ENCODE peak calls at places on chromosomes 3 and 15, in nine cellular contexts. K, H, F, A, R, V, N, B and I are unnamed samples.

GRCh38 chr3:119310052-119310451 is 15.9 kb downstream of the ARHGAP31 start:
- DNase-seq in V (no peak), B (no peak), K (peak), N (peak), A (peak), H (peak), R (peak), F (no peak), I (no peak)

GRCh38 chr15:32134777-32135307 is 104.5 kb downstream of the CHRNA7 start:
- DNase-seq in F (no peak), A (no peak), H (no peak), V (no peak), B (no peak), R (no peak), N (no peak), K (no peak), I (no peak)

GRCh38 chr15:62306851-62307504 is 141.9 kb upstream of the C2CD4B start:
- DNase-seq in B (peak), V (peak), H (peak), A (no peak), K (peak), R (peak), N (peak), F (peak), I (no peak)

GRCh38 chr3:12340506-12340905 is 51.6 kb downstream of the PPARG start:
- DNase-seq in R (no peak), F (no peak), N (no peak), K (no peak), A (no peak), V (no peak), H (no peak), B (no peak), I (no peak)

GRCh38 chr15:81235781-81236507 is 39.3 kb downstream of the IL16 start:
- DNase-seq in K (no peak), N (peak), B (peak), R (peak), A (no peak), F (peak), V (no peak), H (peak), I (no peak)

GRCh38 chr15:77738441-77739437 is 106.0 kb upstream of the LINGO1 start:
- DNase-seq in K (peak), F (no peak), H (no peak), A (no peak), R (no peak), B (no peak), N (no peak), V (no peak), I (no peak)

GRCh38 chr3:123688241-123688747 is 103.4 kb upstream of the HACD2 start:
- DNase-seq in A (no peak), B (no peak), V (no peak), K (no peak), R (peak), F (peak), N (peak), H (peak), I (no peak)

GRCh38 chr15:62896380-62896866 is 146.1 kb upstream of the TPM1 start:
- DNase-seq in K (no peak), H (no peak), R (no peak), F (no peak), B (no peak), A (no peak), N (no peak), V (peak), I (no peak)

GRCh38 chr3:139588450-139588849 is 48.9 kb upstream of the RBP1 start:
- DNase-seq in N (no peak), B (no peak), R (no peak), A (no peak), F (no peak), K (peak), H (no peak), V (peak), I (no peak)

GRCh38 chr15:58407366-58407765 is 24.4 kb upstream of the LIPC start:
- DNase-seq in H (no peak), B (no peak), F (no peak), K (peak), N (no peak), V (no peak), A (no peak), R (no peak), I (no peak)

GRCh38 chr15:40367038-40367672 is 9.1 kb downstream of the DISP2 start:
- DNase-seq in K (no peak), H (no peak), B (no peak), R (no peak), N (no peak), F (no peak), A (no peak), V (no peak), I (no peak)

GRCh38 chr3:195102609-195103467 is 168.1 kb downstream of the XXYLT1 start:
- DNase-seq in F (peak), R (peak), K (no peak), B (no peak), A (no peak), H (peak), V (no peak), N (peak), I (no peak)

GRCh38 chr15:42919794-42920280 is 741 bp downstream of the TTBK2 start:
- DNase-seq in R (no peak), K (peak), H (peak), N (peak), F (peak), A (no peak), V (no peak), B (peak), I (peak)

GRCh38 chr15:67080900-67081431 is 15.6 kb downstream of the SMAD3 start:
- DNase-seq in A (no peak), V (no peak), F (peak), R (no peak), B (peak), K (no peak), N (peak), H (peak), I (peak)

GRCh38 chr3:22353126-22353525 is 602.1 kb upstream of the ZNF385D start:
- DNase-seq in A (no peak), N (no peak), F (no peak), H (no peak), K (no peak), B (no peak), V (no peak), R (no peak), I (no peak)

GRCh38 chr3:23161308-23161707 is 41.8 kb upstream of the UBE2E2 start:
- DNase-seq in H (no peak), V (no peak), A (no peak), F (no peak), K (no peak), R (no peak), N (no peak), B (no peak), I (no peak)

GRCh38 chr3:123244128-123244527 is 42.4 kb downstream of the SEC22A start:
- DNase-seq in N (no peak), B (peak), V (no peak), H (no peak), K (no peak), A (no peak), R (no peak), F (no peak), I (no peak)

GRCh38 chr3:72969766-72970165 is 26.8 kb upstream of the PPP4R2 start:
- DNase-seq in V (no peak), K (no peak), A (no peak), H (peak), F (no peak), N (no peak), R (no peak), B (no peak), I (no peak)

GRCh38 chr3:116051586-116051985 is 393.7 kb downstream of the LSAMP start:
- DNase-seq in K (no peak), R (no peak), B (no peak), V (no peak), F (no peak), A (no peak), H (no peak), N (no peak), I (no peak)

GRCh38 chr15:50128266-50128665 is 9.2 kb upstream of the ATP8B4 start:
- DNase-seq in R (no peak), A (peak), V (no peak), H (no peak), K (no peak), F (no peak), B (no peak), N (no peak), I (peak)

GRCh38 chr3:138124689-138125420 is 7.3 kb downstream of the A4GNT start:
- DNase-seq in F (no peak), V (no peak), H (peak), R (no peak), A (no peak), B (no peak), K (no peak), N (peak), I (no peak)

GRCh38 chr15:68305420-68305871 is 27.9 kb downstream of the FEM1B start:
- DNase-seq in F (no peak), V (no peak), A (no peak), H (no peak), R (no peak), B (no peak), K (no peak), N (no peak), I (no peak)

GRCh38 chr15:75620776-75621536 is 4.6 kb downstream of the SNUPN start:
- DNase-seq in A (peak), R (peak), B (peak), H (peak), V (no peak), N (peak), F (peak), K (no peak), I (no peak)

GRCh38 chr3:112519424-112520001 is 20.2 kb upstream of the BTLA start:
- DNase-seq in H (peak), A (no peak), N (peak), K (peak), V (peak), B (peak), R (peak), F (peak), I (no peak)

GRCh38 chr15:46091860-46092450 is 457.1 kb downstream of the SQOR start:
- DNase-seq in V (no peak), R (no peak), H (peak), N (peak), B (peak), F (peak), K (peak), A (no peak), I (no peak)

GRCh38 chr3:196398782-196399181 is 33.4 kb downstream of the UBXN7 start:
- DNase-seq in A (no peak), B (no peak), N (no peak), V (no peak), F (no peak), K (no peak), H (no peak), R (no peak), I (no peak)

GRCh38 chr3:43257850-43258249 is 28.5 kb upstream of the SNRK start:
- DNase-seq in A (no peak), H (no peak), K (no peak), R (no peak), B (no peak), V (no peak), N (no peak), F (no peak), I (no peak)

DNA sequence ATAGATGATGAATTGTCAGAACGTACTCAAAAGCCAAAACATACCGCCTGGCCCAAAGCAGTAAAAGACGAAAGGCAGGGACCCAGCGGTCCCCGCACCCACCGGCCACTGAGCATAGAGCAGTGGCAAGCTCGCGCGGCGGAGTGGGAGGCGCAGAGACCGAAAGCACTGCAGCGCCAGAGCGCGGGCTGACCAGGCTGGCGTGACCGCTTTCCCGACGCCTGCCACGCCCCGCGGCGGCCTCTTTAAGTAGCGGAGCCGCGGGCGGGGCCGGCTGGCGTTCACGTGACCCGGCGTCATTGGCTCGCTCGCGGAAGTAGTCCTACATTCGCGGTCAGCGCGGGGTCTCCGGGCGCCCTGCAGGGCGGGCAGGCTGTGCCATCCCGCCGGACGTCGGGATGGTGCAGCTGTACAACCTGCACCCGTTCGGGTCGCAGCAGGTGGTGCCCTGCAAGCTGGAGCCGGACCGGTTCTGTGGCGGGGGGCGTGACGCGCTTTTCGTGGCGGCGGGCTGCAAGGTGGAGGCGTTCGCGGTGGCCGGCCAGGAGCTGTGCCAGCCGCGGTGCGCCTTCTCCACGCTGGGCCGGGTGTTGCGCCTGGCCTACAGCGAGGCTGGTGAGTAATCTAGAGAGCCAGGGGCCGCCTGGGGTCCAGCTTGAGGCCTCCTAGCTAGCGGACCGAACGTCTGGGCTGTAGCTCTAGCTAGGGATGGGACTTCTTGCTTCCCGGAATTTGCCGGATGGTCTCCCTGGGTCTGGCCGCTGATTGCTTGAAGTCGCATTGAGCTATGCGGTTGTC is at the start of gene HPS3:
- DNase-seq in A (peak), V (peak), R (peak), H (peak), K (peak), F (peak), B (peak), N (peak), I (peak)
- TF ChIP-seq CTCF in A (no peak), V (no peak), R (no peak), H (no peak), K (no peak), F (no peak), B (no peak), N (no peak), I (no peak)

DNA sequence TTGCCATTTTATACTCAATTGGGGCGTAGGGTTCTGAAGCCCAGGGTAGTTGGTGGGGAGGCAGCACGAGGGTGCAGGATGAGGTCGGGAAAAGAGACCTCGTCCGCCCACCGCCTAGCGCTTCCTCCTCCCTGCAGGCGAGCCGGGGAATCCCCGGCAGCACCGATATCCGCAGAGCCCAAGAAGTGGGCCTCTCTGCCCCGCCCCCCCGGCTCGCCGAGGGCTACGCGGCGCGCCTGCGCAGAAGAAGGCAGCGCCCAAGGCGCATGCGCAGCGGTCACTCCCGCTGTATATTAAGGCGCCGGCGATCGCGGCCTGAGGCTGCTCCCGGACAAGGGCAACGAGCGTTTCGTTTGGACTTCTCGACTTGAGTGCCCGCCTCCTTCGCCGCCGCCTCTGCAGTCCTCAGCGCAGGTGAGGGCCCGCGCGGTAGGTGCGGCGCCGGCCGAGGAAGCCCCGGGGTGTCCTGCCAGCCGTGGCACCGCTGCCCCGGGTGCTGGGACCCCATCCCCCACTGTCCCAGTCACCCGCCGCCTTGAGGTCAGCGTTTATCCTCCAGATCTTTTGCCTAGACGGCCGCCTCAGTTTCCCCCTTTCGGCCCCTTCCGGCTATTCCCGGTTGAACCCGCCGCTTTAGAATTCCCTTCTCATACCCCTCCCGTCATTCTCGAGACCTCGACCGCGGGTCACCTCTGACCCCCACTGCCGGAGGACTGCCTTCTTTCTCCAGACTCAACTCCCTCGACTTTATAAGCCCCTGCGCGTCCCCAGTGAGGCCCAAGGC is at the start of gene ALAS1:
- DNase-seq in A (peak), H (peak), F (peak), B (peak), V (peak), N (peak), R (peak), K (peak), I (peak)
- TF ChIP-seq CTCF in A (no peak), H (no peak), F (no peak), B (no peak), V (peak), N (no peak), R (no peak), K (peak), I (no peak)

GRCh38 chr3:186239321-186239720 is 122.7 kb downstream of the DGKG start:
- DNase-seq in N (no peak), A (no peak), F (no peak), B (no peak), H (no peak), K (peak), R (no peak), V (no peak), I (no peak)
- TF ChIP-seq CTCF in N (no peak), A (no peak), F (no peak), B (no peak), H (no peak), K (peak), R (no peak), V (no peak), I (no peak)

DNA sequence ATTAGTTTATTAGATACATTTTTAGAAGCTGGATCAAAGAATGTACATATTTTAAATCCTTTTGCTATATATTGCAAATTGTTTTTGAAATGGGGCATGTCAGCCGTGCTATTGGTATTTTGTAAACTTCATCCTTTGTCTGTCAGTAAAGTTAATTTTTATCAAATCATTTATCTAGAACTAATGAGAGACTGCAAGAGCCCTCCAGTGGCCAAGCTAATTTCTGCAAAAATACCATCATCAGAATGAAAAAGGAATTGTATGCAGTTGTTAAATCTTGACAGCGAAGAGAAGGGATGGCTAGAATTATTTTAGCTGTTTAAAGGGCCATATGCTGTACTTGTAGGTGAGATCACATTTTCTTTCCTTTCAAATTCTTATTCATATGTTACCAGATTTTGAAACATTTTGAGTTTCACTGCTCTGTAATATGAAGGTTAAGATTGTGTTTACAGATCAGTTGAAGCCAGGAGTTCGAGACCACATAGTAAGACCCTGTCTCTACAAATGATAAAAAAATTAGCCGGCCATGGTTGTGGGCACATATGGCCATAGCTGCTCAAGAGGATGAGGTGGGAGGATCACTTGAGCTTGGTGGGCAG is 8.1 kb upstream of the CLDN11 start:
- DNase-seq in K (no peak), A (no peak), R (no peak), N (no peak), V (no peak), F (peak), B (no peak), H (peak), I (no peak)
- TF ChIP-seq CTCF in K (peak), A (peak), R (peak), N (peak), V (peak), F (peak), B (peak), H (peak), I (peak)

GRCh38 chr15:44315164-44315563 is 26.6 kb downstream of the GOLM2 start:
- DNase-seq in F (no peak), A (no peak), H (no peak), B (no peak), R (no peak), K (no peak), V (no peak), N (no peak), I (no peak)

GRCh38 chr15:44317423-44317822 is 28.9 kb downstream of the GOLM2 start:
- DNase-seq in B (no peak), F (no peak), R (no peak), V (no peak), H (no peak), K (no peak), A (no peak), N (no peak), I (no peak)

GRCh38 chr15:44314512-44314911 is 26.0 kb downstream of the GOLM2 start:
- DNase-seq in F (no peak), B (no peak), H (no peak), N (no peak), V (no peak), A (no peak), K (no peak), R (no peak), I (no peak)

GRCh38 chr15:44315773-44316465 is 27.4 kb downstream of the GOLM2 start:
- DNase-seq in K (no peak), V (no peak), F (no peak), H (no peak), B (no peak), R (no peak), N (no peak), A (no peak), I (no peak)

DNA sequence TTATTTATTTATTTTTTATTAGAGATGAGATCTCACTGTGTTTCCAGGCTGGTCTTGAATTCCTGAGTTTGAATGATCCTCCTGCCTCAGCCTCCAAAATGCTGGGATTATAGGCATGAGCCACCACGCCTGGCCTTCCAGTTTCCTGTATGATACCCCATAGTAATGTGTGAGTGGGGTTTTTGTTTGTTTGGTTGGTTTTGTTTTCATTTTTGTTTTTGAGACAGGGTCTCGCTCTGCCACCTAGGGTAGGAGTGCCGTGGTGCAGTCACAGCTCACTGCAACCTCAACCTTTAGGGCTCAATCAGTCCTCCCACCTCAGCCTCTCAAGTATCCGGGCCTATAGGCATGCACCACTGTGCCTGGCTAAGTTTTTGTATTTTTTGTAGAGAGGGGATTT is 30.9 kb downstream of the GOLM2 start:
- DNase-seq in H (no peak), R (no peak), F (no peak), B (peak), K (no peak), V (no peak), N (no peak), A (no peak), I (no peak)
- TF ChIP-seq CTCF in H (no peak), R (no peak), F (no peak), B (no peak), K (peak), V (no peak), N (no peak), A (no peak), I (no peak)